ENCODE peak calls at places on chromosomes 1 and 21, in nine cellular contexts. One of them, this sample, is unnamed.

GRCh38 chr21:28798798-28799197 is 193.9 kb downstream of the LTN1 start:
- DNase-seq in GM23248: peak
- DNase-seq in CD4-positive, alpha-beta memory T cell: no peak
- DNase-seq in heart left ventricle: no peak
- DNase-seq in AG10803: peak
- DNase-seq in fibroblast of mammary gland: peak
- DNase-seq in small intestine: no peak
- DNase-seq in skeletal muscle cell: no peak
- DNase-seq in choroid plexus epithelial cell: no peak
- DNase-seq in this sample: no peak

GRCh38 chr1:169588785-169589485 is 2.7 kb upstream of the F5 start:
- DNase-seq in GM23248: no peak
- DNase-seq in CD4-positive, alpha-beta memory T cell: no peak
- DNase-seq in heart left ventricle: no peak
- DNase-seq in AG10803: no peak
- DNase-seq in fibroblast of mammary gland: no peak
- DNase-seq in small intestine: no peak
- DNase-seq in skeletal muscle cell: no peak
- DNase-seq in choroid plexus epithelial cell: no peak
- DNase-seq in this sample: no peak

GRCh38 chr21:25911730-25912401 is 177.1 kb downstream of the GABPA start:
- DNase-seq in GM23248: no peak
- DNase-seq in CD4-positive, alpha-beta memory T cell: no peak
- DNase-seq in heart left ventricle: no peak
- DNase-seq in AG10803: no peak
- DNase-seq in fibroblast of mammary gland: no peak
- DNase-seq in small intestine: peak
- DNase-seq in skeletal muscle cell: no peak
- DNase-seq in choroid plexus epithelial cell: no peak
- DNase-seq in this sample: no peak

GRCh38 chr1:235708390-235708962 is 58.9 kb upstream of the GNG4 start:
- DNase-seq in GM23248: peak
- DNase-seq in CD4-positive, alpha-beta memory T cell: no peak
- DNase-seq in heart left ventricle: no peak
- DNase-seq in AG10803: peak
- DNase-seq in fibroblast of mammary gland: peak
- DNase-seq in small intestine: peak
- DNase-seq in skeletal muscle cell: no peak
- DNase-seq in choroid plexus epithelial cell: peak
- DNase-seq in this sample: no peak

GRCh38 chr1:55611123-55611522 is 396.0 kb upstream of the USP24 start:
- DNase-seq in GM23248: peak
- DNase-seq in CD4-positive, alpha-beta memory T cell: no peak
- DNase-seq in heart left ventricle: no peak
- DNase-seq in AG10803: peak
- DNase-seq in fibroblast of mammary gland: peak
- DNase-seq in small intestine: no peak
- DNase-seq in skeletal muscle cell: peak
- DNase-seq in choroid plexus epithelial cell: peak
- DNase-seq in this sample: no peak

GRCh38 chr1:179091691-179092165 is 9.9 kb downstream of the TOR3A start:
- DNase-seq in GM23248: peak
- DNase-seq in CD4-positive, alpha-beta memory T cell: no peak
- DNase-seq in heart left ventricle: peak
- DNase-seq in AG10803: peak
- DNase-seq in fibroblast of mammary gland: peak
- DNase-seq in small intestine: no peak
- DNase-seq in skeletal muscle cell: peak
- DNase-seq in choroid plexus epithelial cell: peak
- DNase-seq in this sample: no peak

GRCh38 chr1:119477710-119478109 is 29.3 kb upstream of the HSD3B1 start:
- DNase-seq in GM23248: no peak
- DNase-seq in CD4-positive, alpha-beta memory T cell: no peak
- DNase-seq in heart left ventricle: no peak
- DNase-seq in AG10803: no peak
- DNase-seq in fibroblast of mammary gland: no peak
- DNase-seq in small intestine: no peak
- DNase-seq in skeletal muscle cell: no peak
- DNase-seq in choroid plexus epithelial cell: no peak
- DNase-seq in this sample: no peak

GRCh38 chr1:106944721-106945120 is 111.8 kb upstream of the PRMT6 start:
- DNase-seq in GM23248: no peak
- DNase-seq in CD4-positive, alpha-beta memory T cell: no peak
- DNase-seq in heart left ventricle: no peak
- DNase-seq in AG10803: no peak
- DNase-seq in fibroblast of mammary gland: peak
- DNase-seq in small intestine: no peak
- DNase-seq in skeletal muscle cell: peak
- DNase-seq in choroid plexus epithelial cell: peak
- DNase-seq in this sample: no peak

GRCh38 chr1:153507926-153508583 is 27.7 kb downstream of the S100A6 start:
- DNase-seq in GM23248: peak
- DNase-seq in CD4-positive, alpha-beta memory T cell: no peak
- DNase-seq in heart left ventricle: no peak
- DNase-seq in AG10803: no peak
- DNase-seq in fibroblast of mammary gland: no peak
- DNase-seq in small intestine: no peak
- DNase-seq in skeletal muscle cell: no peak
- DNase-seq in choroid plexus epithelial cell: no peak
- DNase-seq in this sample: no peak

GRCh38 chr1:86018311-86018923 is 138.2 kb downstream of the COL24A1 start:
- DNase-seq in GM23248: peak
- DNase-seq in CD4-positive, alpha-beta memory T cell: no peak
- DNase-seq in heart left ventricle: no peak
- DNase-seq in AG10803: peak
- DNase-seq in fibroblast of mammary gland: peak
- DNase-seq in small intestine: peak
- DNase-seq in skeletal muscle cell: no peak
- DNase-seq in choroid plexus epithelial cell: peak
- DNase-seq in this sample: no peak

GRCh38 chr1:241611063-241611462 is 29.1 kb downstream of the CHML start:
- DNase-seq in GM23248: peak
- DNase-seq in CD4-positive, alpha-beta memory T cell: peak
- DNase-seq in heart left ventricle: no peak
- DNase-seq in AG10803: peak
- DNase-seq in fibroblast of mammary gland: peak
- DNase-seq in small intestine: peak
- DNase-seq in skeletal muscle cell: no peak
- DNase-seq in choroid plexus epithelial cell: peak
- DNase-seq in this sample: no peak

GRCh38 chr1:25145775-25146381 is 86.4 kb downstream of the SYF2 start:
- DNase-seq in GM23248: no peak
- DNase-seq in CD4-positive, alpha-beta memory T cell: no peak
- DNase-seq in heart left ventricle: no peak
- DNase-seq in AG10803: no peak
- DNase-seq in fibroblast of mammary gland: no peak
- DNase-seq in small intestine: no peak
- DNase-seq in skeletal muscle cell: no peak
- DNase-seq in choroid plexus epithelial cell: no peak
- DNase-seq in this sample: no peak

GRCh38 chr1:11796036-11796828 is 9.5 kb downstream of the MTHFR start:
- DNase-seq in GM23248: no peak
- DNase-seq in CD4-positive, alpha-beta memory T cell: no peak
- DNase-seq in heart left ventricle: peak
- DNase-seq in AG10803: no peak
- DNase-seq in fibroblast of mammary gland: peak
- DNase-seq in small intestine: no peak
- DNase-seq in skeletal muscle cell: no peak
- DNase-seq in choroid plexus epithelial cell: peak
- DNase-seq in this sample: no peak

GRCh38 chr1:21095918-21096426 is 80.7 kb downstream of the EIF4G3 start:
- DNase-seq in GM23248: no peak
- DNase-seq in CD4-positive, alpha-beta memory T cell: no peak
- DNase-seq in heart left ventricle: no peak
- DNase-seq in AG10803: no peak
- DNase-seq in fibroblast of mammary gland: no peak
- DNase-seq in small intestine: no peak
- DNase-seq in skeletal muscle cell: no peak
- DNase-seq in choroid plexus epithelial cell: no peak
- DNase-seq in this sample: no peak

GRCh38 chr21:14864211-14865021 is 200.4 kb downstream of the NRIP1 start:
- DNase-seq in GM23248: peak
- DNase-seq in CD4-positive, alpha-beta memory T cell: no peak
- DNase-seq in heart left ventricle: peak
- DNase-seq in AG10803: peak
- DNase-seq in fibroblast of mammary gland: peak
- DNase-seq in small intestine: peak
- DNase-seq in skeletal muscle cell: peak
- DNase-seq in choroid plexus epithelial cell: peak
- DNase-seq in this sample: peak

GRCh38 chr1:8337776-8338525 is 20.0 kb downstream of the SLC45A1 start:
- DNase-seq in GM23248: no peak
- DNase-seq in CD4-positive, alpha-beta memory T cell: no peak
- DNase-seq in heart left ventricle: no peak
- DNase-seq in AG10803: no peak
- DNase-seq in fibroblast of mammary gland: no peak
- DNase-seq in small intestine: no peak
- DNase-seq in skeletal muscle cell: no peak
- DNase-seq in choroid plexus epithelial cell: no peak
- DNase-seq in this sample: no peak

GRCh38 chr1:150560011-150560438 is 10.8 kb downstream of the ADAMTSL4 start:
- DNase-seq in GM23248: peak
- DNase-seq in CD4-positive, alpha-beta memory T cell: peak
- DNase-seq in heart left ventricle: peak
- DNase-seq in AG10803: peak
- DNase-seq in fibroblast of mammary gland: peak
- DNase-seq in small intestine: peak
- DNase-seq in skeletal muscle cell: no peak
- DNase-seq in choroid plexus epithelial cell: peak
- DNase-seq in this sample: no peak

GRCh38 chr1:109279615-109280278 is 3.2 kb downstream of the PSRC1 start:
- DNase-seq in GM23248: no peak
- DNase-seq in CD4-positive, alpha-beta memory T cell: no peak
- DNase-seq in heart left ventricle: no peak
- DNase-seq in AG10803: no peak
- DNase-seq in fibroblast of mammary gland: no peak
- DNase-seq in small intestine: no peak
- DNase-seq in skeletal muscle cell: no peak
- DNase-seq in choroid plexus epithelial cell: peak
- DNase-seq in this sample: no peak

GRCh38 chr1:109281680-109282496 is 1.1 kb downstream of the PSRC1 start:
- DNase-seq in GM23248: peak
- DNase-seq in CD4-positive, alpha-beta memory T cell: no peak
- DNase-seq in heart left ventricle: no peak
- DNase-seq in AG10803: peak
- DNase-seq in fibroblast of mammary gland: peak
- DNase-seq in small intestine: no peak
- DNase-seq in skeletal muscle cell: no peak
- DNase-seq in choroid plexus epithelial cell: no peak
- DNase-seq in this sample: no peak

GRCh38 chr1:109282497-109282951 is 421 bp downstream of the PSRC1 start:
- DNase-seq in GM23248: no peak
- DNase-seq in CD4-positive, alpha-beta memory T cell: no peak
- DNase-seq in heart left ventricle: no peak
- DNase-seq in AG10803: no peak
- DNase-seq in fibroblast of mammary gland: no peak
- DNase-seq in small intestine: peak
- DNase-seq in skeletal muscle cell: no peak
- DNase-seq in choroid plexus epithelial cell: no peak
- DNase-seq in this sample: no peak

GRCh38 chr1:109282952-109283747 is at the start of gene PSRC1:
- DNase-seq in GM23248: peak
- DNase-seq in CD4-positive, alpha-beta memory T cell: peak
- DNase-seq in heart left ventricle: peak
- DNase-seq in AG10803: peak
- DNase-seq in fibroblast of mammary gland: peak
- DNase-seq in small intestine: peak
- DNase-seq in skeletal muscle cell: peak
- DNase-seq in choroid plexus epithelial cell: peak
- DNase-seq in this sample: peak

DNA sequence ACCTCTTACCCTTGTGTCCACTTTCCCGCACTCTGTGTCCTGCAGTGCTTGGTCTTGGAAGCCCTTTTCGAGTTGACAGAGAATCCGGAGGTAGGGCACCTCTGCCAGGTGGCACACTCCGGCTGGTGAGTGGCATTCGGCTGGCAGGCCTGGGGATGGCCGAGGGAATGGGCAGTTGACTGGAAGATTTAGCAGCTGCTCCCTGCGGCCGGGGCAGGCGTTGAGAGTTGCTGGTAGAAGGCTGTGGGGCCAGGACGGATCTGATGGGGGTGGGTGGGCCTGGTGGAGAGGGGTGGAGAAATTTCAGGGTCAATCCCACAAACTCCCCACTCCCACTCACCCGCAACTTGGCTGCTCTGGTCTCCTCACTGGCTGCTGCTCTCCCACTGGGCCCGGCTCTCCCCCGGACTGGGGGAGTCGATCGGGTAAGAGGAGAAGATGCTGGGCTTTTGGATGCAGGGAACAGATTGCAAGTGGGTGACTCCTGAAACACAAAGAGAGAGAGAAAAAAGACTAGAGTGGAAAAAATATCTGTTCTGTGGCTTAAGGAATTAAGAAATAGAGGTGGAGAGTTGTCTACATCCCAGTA is 2.1 kb downstream of the PSRC1 start:
- DNase-seq in GM23248: no peak
- DNase-seq in CD4-positive, alpha-beta memory T cell: no peak
- DNase-seq in heart left ventricle: no peak
- DNase-seq in AG10803: no peak
- DNase-seq in fibroblast of mammary gland: no peak
- DNase-seq in small intestine: no peak
- DNase-seq in skeletal muscle cell: no peak
- DNase-seq in choroid plexus epithelial cell: no peak
- DNase-seq in this sample: no peak
- H3K4me3 ChIP-seq in GM23248: no peak
- H3K4me3 ChIP-seq in CD4-positive, alpha-beta memory T cell: no peak
- H3K4me3 ChIP-seq in heart left ventricle: no peak
- H3K4me3 ChIP-seq in AG10803: no peak
- H3K4me3 ChIP-seq in fibroblast of mammary gland: no peak
- H3K4me3 ChIP-seq in small intestine: no peak
- H3K4me3 ChIP-seq in skeletal muscle cell: no peak
- H3K4me3 ChIP-seq in choroid plexus epithelial cell: no peak
- H3K4me3 ChIP-seq in this sample: no peak

GRCh38 chr1:10674700-10675598 is 121.5 kb downstream of the CASZ1 start:
- DNase-seq in GM23248: no peak
- DNase-seq in CD4-positive, alpha-beta memory T cell: no peak
- DNase-seq in heart left ventricle: no peak
- DNase-seq in AG10803: no peak
- DNase-seq in fibroblast of mammary gland: no peak
- DNase-seq in small intestine: no peak
- DNase-seq in skeletal muscle cell: no peak
- DNase-seq in choroid plexus epithelial cell: no peak
- DNase-seq in this sample: no peak
- H3K4me3 ChIP-seq in GM23248: no peak
- H3K4me3 ChIP-seq in CD4-positive, alpha-beta memory T cell: no peak
- H3K4me3 ChIP-seq in heart left ventricle: no peak
- H3K4me3 ChIP-seq in AG10803: no peak
- H3K4me3 ChIP-seq in fibroblast of mammary gland: no peak
- H3K4me3 ChIP-seq in small intestine: no peak
- H3K4me3 ChIP-seq in skeletal muscle cell: no peak
- H3K4me3 ChIP-seq in choroid plexus epithelial cell: no peak
- H3K4me3 ChIP-seq in this sample: no peak

GRCh38 chr1:189350983-189351616 is 1126.6 kb downstream of the BRINP3 start:
- DNase-seq in GM23248: no peak
- DNase-seq in CD4-positive, alpha-beta memory T cell: no peak
- DNase-seq in heart left ventricle: no peak
- DNase-seq in AG10803: no peak
- DNase-seq in fibroblast of mammary gland: no peak
- DNase-seq in small intestine: no peak
- DNase-seq in skeletal muscle cell: no peak
- DNase-seq in choroid plexus epithelial cell: no peak
- DNase-seq in this sample: no peak
- H3K4me3 ChIP-seq in GM23248: no peak
- H3K4me3 ChIP-seq in CD4-positive, alpha-beta memory T cell: no peak
- H3K4me3 ChIP-seq in heart left ventricle: no peak
- H3K4me3 ChIP-seq in AG10803: no peak
- H3K4me3 ChIP-seq in fibroblast of mammary gland: no peak
- H3K4me3 ChIP-seq in small intestine: no peak
- H3K4me3 ChIP-seq in skeletal muscle cell: no peak
- H3K4me3 ChIP-seq in choroid plexus epithelial cell: no peak
- H3K4me3 ChIP-seq in this sample: no peak

GRCh38 chr1:158117854-158118691 is 62.6 kb upstream of the CD1D start:
- DNase-seq in GM23248: peak
- DNase-seq in CD4-positive, alpha-beta memory T cell: peak
- DNase-seq in heart left ventricle: peak
- DNase-seq in AG10803: peak
- DNase-seq in fibroblast of mammary gland: peak
- DNase-seq in small intestine: peak
- DNase-seq in skeletal muscle cell: no peak
- DNase-seq in choroid plexus epithelial cell: peak
- DNase-seq in this sample: no peak
- H3K4me3 ChIP-seq in GM23248: peak
- H3K4me3 ChIP-seq in CD4-positive, alpha-beta memory T cell: no peak
- H3K4me3 ChIP-seq in heart left ventricle: peak
- H3K4me3 ChIP-seq in AG10803: peak
- H3K4me3 ChIP-seq in fibroblast of mammary gland: peak
- H3K4me3 ChIP-seq in small intestine: no peak
- H3K4me3 ChIP-seq in skeletal muscle cell: peak
- H3K4me3 ChIP-seq in choroid plexus epithelial cell: peak
- H3K4me3 ChIP-seq in this sample: peak

This sample was measured in retinal pigment epithelial cell.